ENCODE peak calls at places on chromosome 19, in eight cellular contexts. O, C, A, Z, M, W, F and U are unnamed samples.

GRCh38 chr19:1027020-1027952 is 878 bp downstream of the CNN2 start:
- DNase-seq in W (no peak), A (peak), F (peak), M (no peak), C (no peak), Z (no peak), O (no peak), U (no peak)

GRCh38 chr19:11096210-11096841 is 7.1 kb downstream of the LDLR start:
- DNase-seq in Z (no peak), F (peak), C (no peak), O (no peak), W (peak), M (peak), A (peak), U (peak)

GRCh38 chr19:43789029-43789428 is 8.3 kb upstream of the KCNN4 start:
- DNase-seq in W (no peak), A (peak), F (peak), Z (no peak), O (no peak), M (no peak), C (no peak), U (peak)

GRCh38 chr19:28560786-28561185 is 652.2 kb downstream of the UQCRFS1 start:
- DNase-seq in A (no peak), C (no peak), F (no peak), Z (no peak), W (no peak), M (no peak), O (no peak), U (no peak)

GRCh38 chr19:30340724-30341595 is 31.2 kb upstream of the ZNF536 start:
- DNase-seq in Z (no peak), C (no peak), A (no peak), W (no peak), F (no peak), O (no peak), M (no peak), U (no peak)

GRCh38 chr19:447816-448546 is 12.9 kb downstream of the SHC2 start:
- DNase-seq in Z (no peak), A (no peak), O (no peak), C (no peak), F (no peak), M (no peak), W (peak), U (no peak)

GRCh38 chr19:46733693-46734240 is 12.1 kb upstream of the FKRP start:
- DNase-seq in Z (no peak), F (no peak), O (no peak), A (peak), W (peak), M (no peak), C (no peak), U (no peak)

GRCh38 chr19:13095934-13096890 is 6.4 kb downstream of the LYL1 start:
- DNase-seq in O (no peak), F (no peak), M (peak), A (no peak), Z (no peak), C (no peak), W (no peak), U (peak)

GRCh38 chr19:1747285-1748114 is 5.8 kb upstream of the ONECUT3 start:
- DNase-seq in Z (no peak), C (peak), M (no peak), W (no peak), A (peak), O (no peak), F (peak), U (peak)

GRCh38 chr19:17405250-17406038 is at the start of gene BST2:
- DNase-seq in M (peak), C (no peak), Z (no peak), W (peak), A (peak), F (no peak), O (no peak), U (no peak)

GRCh38 chr19:49746206-49746958 is 16.7 kb downstream of the TSKS start:
- DNase-seq in Z (no peak), F (no peak), A (peak), W (peak), O (no peak), M (peak), C (peak), U (peak)